ENCODE peak calls at places on chromosomes 3 and 15, in ten cellular contexts. Z, H, E, T, R, C, A, L, Y and F are unnamed samples.

GRCh38 chr3:172296248-172296974 is 151.8 kb downstream of the GHSR start:
- ATAC-seq in A (no peak), L (no peak), R (no peak), Y (no peak), C (no peak), E (peak), T (no peak), H (no peak), Z (no peak), F (no peak)

GRCh38 chr3:14688525-14688924 is 13.6 kb downstream of the C3orf20 start:
- ATAC-seq in Z (no peak), T (no peak), A (no peak), E (no peak), R (no peak), L (no peak), C (no peak), Y (no peak), H (no peak), F (no peak)

GRCh38 chr15:100384108-100384410 is 42.3 kb upstream of the ADAMTS17 start:
- ATAC-seq in T (no peak), E (no peak), L (no peak), C (peak), Y (no peak), H (no peak), R (no peak), A (no peak), Z (peak), F (no peak)

GRCh38 chr3:197752107-197752506 is 2.4 kb downstream of the FYTTD1 start:
- ATAC-seq in L (no peak), E (no peak), A (no peak), Y (no peak), Z (no peak), T (no peak), C (no peak), H (no peak), R (no peak), F (no peak)

GRCh38 chr15:69498282-69498681 is 45.7 kb downstream of the RPLP1 start:
- ATAC-seq in Z (no peak), A (no peak), L (no peak), T (no peak), E (no peak), H (no peak), R (no peak), Y (no peak), C (no peak), F (no peak)

GRCh38 chr15:90623854-90624253 is 93.3 kb upstream of the BLM start:
- ATAC-seq in L (no peak), Z (no peak), A (no peak), E (no peak), T (no peak), H (no peak), R (no peak), C (no peak), Y (peak), F (no peak)

GRCh38 chr3:111903067-111903511 is 44.0 kb downstream of the PHLDB2 start:
- ATAC-seq in R (no peak), Z (peak), Y (no peak), E (no peak), H (no peak), C (no peak), L (no peak), T (no peak), A (no peak), F (no peak)

GRCh38 chr15:73912030-73912596 is 14.1 kb upstream of the LOXL1 start:
- ATAC-seq in T (no peak), Z (no peak), R (no peak), A (no peak), C (no peak), E (no peak), L (no peak), H (no peak), Y (no peak), F (no peak)

GRCh38 chr15:42504631-42505030 is 9.2 kb downstream of the SNAP23 start:
- ATAC-seq in Y (no peak), A (no peak), L (no peak), T (no peak), H (no peak), R (no peak), E (no peak), C (no peak), Z (no peak), F (no peak)

DNA sequence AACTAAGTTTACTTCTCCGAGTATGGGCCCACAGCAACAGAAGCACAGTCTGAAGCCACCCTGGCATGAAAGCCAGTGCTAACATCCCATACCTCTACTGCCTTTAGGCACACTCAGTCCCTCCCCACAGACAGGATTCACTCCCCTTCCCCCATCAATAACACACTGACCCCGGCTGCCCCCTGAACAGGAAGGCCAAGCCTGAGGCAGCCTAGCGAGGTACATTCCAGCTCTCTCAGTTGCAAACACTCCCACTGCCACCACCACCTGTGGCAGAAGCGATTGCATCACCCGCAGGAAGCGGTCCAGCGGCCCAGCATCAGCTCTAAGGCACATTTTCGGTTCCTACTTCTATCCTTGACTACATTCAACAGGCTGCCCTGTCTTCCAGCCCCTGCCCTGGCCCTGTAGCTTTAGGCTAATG is 7.0 kb upstream of the BMF start:
- ATAC-seq in E (peak), Y (peak), Z (peak), L (peak), T (peak), A (peak), C (peak), H (peak), R (peak), F (peak)
- H3K4me3 ChIP-seq in E (no peak), Y (no peak), Z (no peak), L (no peak), T (no peak), A (no peak), C (no peak), H (no peak), R (no peak), F (no peak)

GRCh38 chr3:54321515-54321914 is 199.2 kb downstream of the CACNA2D3 start:
- ATAC-seq in L (no peak), H (no peak), C (no peak), A (peak), E (no peak), R (no peak), Z (no peak), Y (no peak), T (peak), F (no peak)

GRCh38 chr3:54324069-54324468 is 201.7 kb downstream of the CACNA2D3 start:
- ATAC-seq in R (no peak), Y (no peak), Z (no peak), T (no peak), H (no peak), C (no peak), L (no peak), E (no peak), A (no peak), F (no peak)

GRCh38 chr3:54322354-54322753 is 200.0 kb downstream of the CACNA2D3 start:
- ATAC-seq in C (peak), R (no peak), Y (no peak), A (peak), L (peak), T (peak), E (peak), Z (no peak), H (peak), F (no peak)

GRCh38 chr3:54320376-54320775 is 198.0 kb downstream of the CACNA2D3 start:
- ATAC-seq in R (no peak), T (no peak), H (no peak), C (no peak), A (no peak), Y (no peak), L (no peak), E (no peak), Z (peak), F (no peak)
- H3K4me3 ChIP-seq in R (no peak), T (no peak), H (no peak), C (no peak), A (no peak), Y (no peak), L (no peak), E (no peak), Z (no peak), F (no peak)

GRCh38 chr3:49279376-49279775 is 2.3 kb upstream of the C3orf62 start:
- ATAC-seq in C (no peak), H (no peak), T (peak), Y (peak), Z (peak), E (no peak), L (no peak), A (no peak), R (no peak), F (no peak)

GRCh38 chr3:49278548-49278947 is 1.5 kb upstream of the C3orf62 start:
- ATAC-seq in L (no peak), C (no peak), T (no peak), Y (no peak), E (no peak), H (no peak), Z (no peak), A (no peak), R (no peak), F (no peak)

GRCh38 chr3:49276475-49277356 is at the start of gene C3orf62:
- ATAC-seq in R (peak), Y (peak), H (peak), L (peak), A (peak), E (peak), C (peak), T (peak), Z (peak), F (peak)

GRCh38 chr3:49273825-49274532 is 3.1 kb downstream of the C3orf62 start:
- ATAC-seq in C (no peak), Y (no peak), R (no peak), A (no peak), L (no peak), Z (no peak), T (no peak), E (no peak), H (no peak), F (no peak)

DNA sequence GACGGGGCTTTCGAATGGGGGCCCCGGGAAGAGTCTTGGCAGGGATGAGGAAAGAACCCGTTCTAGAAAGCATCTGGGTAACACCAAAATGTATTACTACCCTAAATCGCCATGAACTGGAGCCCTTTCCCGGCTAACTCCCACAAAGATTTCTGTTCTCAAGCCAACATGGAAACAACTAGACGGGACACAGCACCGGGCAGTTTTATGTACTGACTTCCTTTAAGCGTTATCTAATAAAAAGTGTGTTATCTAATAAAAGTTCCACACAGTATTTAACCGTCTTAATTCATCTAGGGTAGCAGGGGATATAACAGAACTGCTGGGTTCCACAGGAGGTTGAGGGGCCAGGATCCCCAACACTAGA is 308 bp upstream of the C3orf62 start:
- ATAC-seq in T (peak), H (peak), C (no peak), Z (no peak), R (peak), A (peak), Y (peak), L (peak), E (peak), F (peak)
- H3K4me3 ChIP-seq in T (peak), H (no peak), C (peak), Z (peak), R (peak), A (peak), Y (peak), L (peak), E (peak), F (peak)

DNA sequence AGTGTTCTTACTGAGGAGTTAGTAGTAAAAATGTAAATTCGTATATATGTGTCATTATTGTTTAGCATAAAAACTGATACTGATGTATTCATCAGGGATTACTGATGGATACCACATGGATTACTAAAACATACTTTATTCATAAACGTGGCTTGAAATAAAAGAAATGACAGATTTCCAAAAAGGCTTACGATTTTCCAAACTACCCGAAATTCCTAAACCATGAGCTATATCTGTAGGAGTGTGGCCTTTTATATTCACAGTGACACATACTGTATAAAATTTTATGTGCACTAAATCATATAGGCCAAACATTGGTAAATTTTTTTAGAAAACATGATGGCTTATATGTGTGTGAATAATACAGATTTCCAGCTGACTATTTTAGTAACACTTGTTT is 6.9 kb downstream of the TSC22D2 start:
- ATAC-seq in L (no peak), Z (peak), E (no peak), C (no peak), R (no peak), H (no peak), A (no peak), T (no peak), Y (no peak), F (no peak)
- H3K4me3 ChIP-seq in L (no peak), Z (peak), E (no peak), C (peak), R (no peak), H (no peak), A (no peak), T (no peak), Y (no peak), F (no peak)

GRCh38 chr3:24493951-24494615 is 567 bp downstream of the THRB start:
- ATAC-seq in R (no peak), C (peak), Y (peak), A (peak), L (peak), Z (peak), E (peak), H (peak), T (peak), F (peak)

GRCh38 chr3:24492971-24493551 is 1.6 kb downstream of the THRB start:
- ATAC-seq in E (no peak), T (no peak), L (no peak), Y (no peak), Z (no peak), H (no peak), C (no peak), A (no peak), R (no peak), F (no peak)

GRCh38 chr3:24494616-24495333 is at the start of gene THRB:
- ATAC-seq in L (peak), A (peak), Y (peak), R (no peak), C (peak), H (peak), Z (peak), E (peak), T (peak), F (peak)

GRCh38 chr3:24496529-24497482 is 2.2 kb upstream of the THRB start:
- ATAC-seq in C (peak), H (peak), Y (peak), R (no peak), Z (no peak), E (peak), T (no peak), A (peak), L (peak), F (peak)

GRCh38 chr3:24495334-24495994 is 814 bp upstream of the THRB start:
- ATAC-seq in H (peak), R (no peak), E (peak), Z (peak), L (peak), C (peak), Y (peak), T (peak), A (peak), F (peak)
- H3K4me3 ChIP-seq in H (peak), R (no peak), E (peak), Z (peak), L (peak), C (peak), Y (peak), T (peak), A (peak), F (peak)

GRCh38 chr3:48899298-48899697 is 616 bp upstream of the SLC25A20 start:
- ATAC-seq in T (no peak), Z (no peak), R (peak), E (no peak), Y (no peak), A (no peak), C (no peak), L (no peak), H (no peak), F (no peak)
- H3K4me3 ChIP-seq in T (no peak), Z (peak), R (peak), E (no peak), Y (no peak), A (peak), C (peak), L (peak), H (no peak), F (peak)

GRCh38 chr3:53525765-53526761 is 31.7 kb downstream of the CACNA1D start:
- ATAC-seq in R (no peak), L (peak), Z (no peak), A (peak), E (no peak), T (peak), Y (no peak), C (peak), H (peak), F (peak)
- H3K4me3 ChIP-seq in R (no peak), L (no peak), Z (no peak), A (no peak), E (no peak), T (no peak), Y (no peak), C (no peak), H (no peak), F (no peak)

DNA sequence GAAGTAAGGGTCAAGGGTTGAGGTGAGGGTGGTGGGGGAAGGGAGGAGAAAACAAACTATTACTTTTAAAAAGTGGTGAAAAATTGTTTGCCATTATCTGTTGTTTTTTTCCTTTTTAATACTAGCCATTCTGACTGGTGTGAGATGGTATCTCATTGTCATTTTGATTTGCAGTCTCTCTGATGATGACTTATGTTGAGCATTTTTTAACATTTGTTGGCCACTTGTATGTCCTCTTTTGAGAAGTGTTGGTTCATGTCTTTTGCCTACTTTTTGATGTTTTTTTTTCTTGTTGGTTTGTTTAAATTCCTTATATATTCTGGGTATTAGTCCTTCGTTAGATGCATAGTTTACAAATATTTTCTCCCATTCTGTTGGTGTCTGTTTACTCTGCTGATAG is 185.9 kb upstream of the ANKRD28 start:
- ATAC-seq in T (no peak), A (no peak), L (no peak), C (no peak), H (no peak), E (no peak), Z (no peak), R (no peak), Y (no peak), F (no peak)
- H3K4me3 ChIP-seq in T (no peak), A (no peak), L (no peak), C (no peak), H (no peak), E (no peak), Z (no peak), R (no peak), Y (no peak), F (no peak)

GRCh38 chr15:67176195-67176971 is 78.1 kb downstream of the AAGAB start:
- ATAC-seq in C (peak), E (no peak), L (no peak), A (peak), Z (no peak), R (no peak), T (no peak), Y (peak), H (no peak), F (peak)
- H3K4me3 ChIP-seq in C (no peak), E (no peak), L (no peak), A (no peak), Z (no peak), R (no peak), T (no peak), Y (no peak), H (no peak), F (no peak)